ENCODE peak calls at places on chromosomes 16 and 17, in eight cellular contexts. Y is HFFc6, V is fibroblast of the conjunctiva, Z is D721Med, O is left colon, L is GM23338, U is NCI-H774, D is glutamatergic neuron. P is an unnamed sample.

GRCh38 chr16:53549970-53550406 is 47.0 kb upstream of the AKTIP start:
- DNase-seq in V (peak), O (no peak), U (peak), L (peak), D (peak), Z (peak), Y (peak), P (peak)

GRCh38 chr17:43309505-43310329 is 75.9 kb upstream of the RNU2-1 start:
- DNase-seq in D (no peak), O (no peak), Z (no peak), Y (no peak), L (no peak), U (no peak), V (no peak), P (no peak)

GRCh38 chr17:80989586-80989913 is 2.1 kb upstream of the CHMP6 start:
- DNase-seq in Z (no peak), D (no peak), U (no peak), O (no peak), Y (no peak), V (no peak), L (no peak), P (no peak)

GRCh38 chr16:12819126-12820117 is 15.7 kb upstream of the CPPED1 start:
- DNase-seq in V (peak), L (peak), O (peak), U (no peak), D (peak), Y (peak), Z (no peak), P (peak)

GRCh38 chr17:44610871-44611270 is 45.4 kb upstream of the MEIOC start:
- DNase-seq in O (no peak), D (no peak), Z (no peak), Y (peak), V (no peak), L (no peak), U (no peak), P (no peak)

GRCh38 chr16:73268311-73268997 is 220.5 kb upstream of the ZFHX3 start:
- DNase-seq in Z (no peak), L (peak), Y (no peak), O (no peak), V (no peak), D (no peak), U (peak), P (peak)

GRCh38 chr16:16938980-16939379 is 531.8 kb downstream of the XYLT1 start:
- DNase-seq in Z (no peak), D (no peak), V (no peak), Y (no peak), O (no peak), L (no peak), U (no peak), P (no peak)

GRCh38 chr17:76726766-76727718 is at the start of gene METTL23:
- DNase-seq in O (peak), D (peak), V (no peak), U (peak), Z (no peak), Y (peak), L (peak), P (peak)

GRCh38 chr17:50621562-50621961 is 13.1 kb upstream of the ABCC3 start:
- DNase-seq in Z (no peak), Y (no peak), U (peak), O (no peak), L (no peak), V (no peak), D (no peak), P (no peak)

GRCh38 chr16:11446566-11447119 is 101.4 kb downstream of the RMI2 start:
- DNase-seq in V (no peak), D (no peak), Y (no peak), U (peak), O (no peak), L (no peak), Z (no peak), P (no peak)

GRCh38 chr17:45759761-45760160 is 24.4 kb upstream of the CRHR1 start:
- DNase-seq in D (no peak), V (no peak), O (no peak), L (peak), U (no peak), Z (no peak), Y (no peak), P (no peak)

GRCh38 chr17:16980061-16980460 is 8.1 kb upstream of the TNFRSF13B start:
- DNase-seq in Y (no peak), L (no peak), U (no peak), V (no peak), D (no peak), O (no peak), Z (no peak), P (no peak)

GRCh38 chr17:73184133-73184993 is 8.5 kb upstream of the COG1 start:
- DNase-seq in Z (no peak), Y (no peak), O (no peak), V (no peak), L (no peak), U (no peak), D (no peak), P (no peak)

GRCh38 chr16:2985457-2985856 is 5.2 kb upstream of the PKMYT1 start:
- DNase-seq in L (no peak), Y (no peak), O (no peak), V (no peak), D (no peak), Z (no peak), U (no peak), P (no peak)

GRCh38 chr17:82439829-82440365 is 10.7 kb downstream of the CYBC1 start:
- DNase-seq in V (no peak), Z (no peak), L (no peak), D (no peak), Y (no peak), U (no peak), O (no peak), P (no peak)

GRCh38 chr16:57497121-57497520 is 10.8 kb upstream of the DOK4 start:
- DNase-seq in V (no peak), D (no peak), O (no peak), L (no peak), Z (no peak), U (no peak), Y (no peak), P (no peak)

GRCh38 chr16:85365120-85365519 is 248.0 kb upstream of the GSE1 start:
- DNase-seq in L (no peak), D (no peak), U (no peak), Z (no peak), V (no peak), O (no peak), Y (no peak), P (no peak)

GRCh38 chr17:46197526-46197925 is 4.3 kb upstream of the KANSL1 start:
- DNase-seq in U (no peak), D (no peak), O (no peak), Z (no peak), L (no peak), Y (no peak), V (no peak), P (no peak)

GRCh38 chr17:13592427-13592826 is 9.3 kb downstream of the HS3ST3A1 start:
- DNase-seq in O (no peak), L (no peak), U (no peak), Z (no peak), V (no peak), Y (no peak), D (no peak), P (no peak)

GRCh38 chr16:24701521-24701951 is 27.9 kb upstream of the TNRC6A start:
- DNase-seq in V (peak), O (no peak), L (no peak), U (no peak), Z (no peak), Y (peak), D (no peak), P (no peak)

GRCh38 chr16:89031715-89032659 is 55.0 kb upstream of the CBFA2T3 start:
- DNase-seq in Y (no peak), Z (no peak), L (no peak), V (no peak), U (no peak), D (no peak), O (peak), P (no peak)

GRCh38 chr17:31279401-31279800 is 17.6 kb downstream of the OMG start:
- DNase-seq in U (no peak), D (no peak), L (peak), Y (no peak), V (no peak), O (no peak), Z (no peak), P (no peak)

GRCh38 chr17:8818047-8818446 is 18.9 kb upstream of the MFSD6L start:
- DNase-seq in U (no peak), D (no peak), L (no peak), Z (no peak), O (no peak), Y (no peak), V (no peak), P (peak)

GRCh38 chr17:245020-245419 is 63.6 kb upstream of the DOC2B start:
- DNase-seq in L (no peak), Z (no peak), D (no peak), U (no peak), O (peak), Y (no peak), V (no peak), P (no peak)